ENCODE peak calls at places on chromosomes 2 and 18, in eight cellular contexts. S is naive thymus-derived CD8-positive, alpha-beta T cell; H is KG1; X is neural crest cell; E is H4; C is activated CD4-positive, alpha-beta T cell treated with anti-CD3 and anti-CD28 coated beads for 4 hours; M is ovary; R is HEK293T. I is an unnamed sample.

GRCh38 chr2:40242315-40242714 is 209.6 kb downstream of the SLC8A1 start:
- DNase-seq in S (no peak), H (no peak), X (no peak), E (no peak), C (no peak), M (no peak), R (no peak), I (no peak)

GRCh38 chr2:104857262-104858221 is 3.6 kb downstream of the POU3F3 start:
- DNase-seq in S (no peak), H (no peak), X (no peak), E (no peak), C (no peak), M (no peak), R (no peak), I (no peak)

GRCh38 chr18:74064510-74064909 is 83.1 kb downstream of the FBXO15 start:
- DNase-seq in S (no peak), H (no peak), X (no peak), E (no peak), C (no peak), M (no peak), R (no peak), I (no peak)

GRCh38 chr2:20222769-20223344 is 2.1 kb downstream of the SDC1 start:
- DNase-seq in S (no peak), H (no peak), X (no peak), E (no peak), C (no peak), M (no peak), R (no peak), I (peak; percentile 66)

GRCh38 chr2:235511187-235511661 is 17.4 kb downstream of the AGAP1 start:
- DNase-seq in S (no peak), H (no peak), X (no peak), E (peak; percentile 50), C (no peak), M (no peak), R (no peak), I (peak; percentile 51)

GRCh38 chr2:181528441-181528840 is 71.3 kb downstream of the ITGA4 start:
- DNase-seq in S (no peak), H (no peak), X (no peak), E (no peak), C (no peak), M (no peak), R (no peak), I (no peak)

GRCh38 chr2:19287324-19287723 is 71.1 kb downstream of the OSR1 start:
- DNase-seq in S (no peak), H (no peak), X (no peak), E (no peak), C (no peak), M (no peak), R (no peak), I (no peak)

GRCh38 chr2:229553091-229553490 is 161.3 kb downstream of the DNER start:
- DNase-seq in S (no peak), H (no peak), X (no peak), E (no peak), C (no peak), M (no peak), R (no peak), I (no peak)

GRCh38 chr2:7363906-7364305 is 446.7 kb downstream of the RNF144A start:
- DNase-seq in S (no peak), H (no peak), X (no peak), E (no peak), C (no peak), M (no peak), R (no peak), I (no peak)

GRCh38 chr18:75455249-75456183 is 28.0 kb upstream of the SMIM21 start:
- DNase-seq in S (no peak), H (no peak), X (peak; percentile 32), E (no peak), C (no peak), M (peak; percentile 32), R (no peak), I (no peak)

GRCh38 chr18:48845174-48845573 is 105.6 kb downstream of the SMAD7 start:
- DNase-seq in S (no peak), H (no peak), X (no peak), E (no peak), C (no peak), M (no peak), R (no peak), I (peak; percentile 54)

GRCh38 chr2:24586955-24587354 is 95.9 kb downstream of the NCOA1 start:
- DNase-seq in S (peak; percentile 8), H (no peak), X (no peak), E (no peak), C (no peak), M (no peak), R (no peak), I (no peak)

GRCh38 chr2:200380833-200381542 is 74.5 kb downstream of the SPATS2L start:
- DNase-seq in S (no peak), H (no peak), X (no peak), E (peak; percentile 75), C (no peak), M (no peak), R (no peak), I (no peak)

GRCh38 chr2:95024306-95024880 is 1.1 kb upstream of the MAL start:
- DNase-seq in S (no peak), H (no peak), X (no peak), E (no peak), C (no peak), M (no peak), R (no peak), I (no peak)

GRCh38 chr2:28378679-28379392 is 13.8 kb upstream of the FOSL2 start:
- DNase-seq in S (no peak), H (peak; percentile 69), X (no peak), E (no peak), C (no peak), M (no peak), R (no peak), I (no peak)

GRCh38 chr2:146031158-146031557 is 1511.2 kb upstream of the ZEB2 start:
- DNase-seq in S (no peak), H (no peak), X (no peak), E (peak; percentile 11), C (no peak), M (no peak), R (no peak), I (no peak)

GRCh38 chr18:77461062-77461693 is 211.5 kb downstream of the GALR1 start:
- DNase-seq in S (no peak), H (no peak), X (no peak), E (no peak), C (no peak), M (peak; percentile 18), R (no peak), I (no peak)

GRCh38 chr2:29723255-29724001 is 198.0 kb downstream of the ALK start:
- DNase-seq in S (no peak), H (no peak), X (no peak), E (no peak), C (no peak), M (no peak), R (no peak), I (no peak)

GRCh38 chr2:88739985-88740600 is 48.6 kb downstream of the RPIA start:
- DNase-seq in S (peak; percentile 64), H (peak; percentile 23), X (peak; percentile 69), E (peak; percentile 66), C (peak; percentile 57), M (peak; percentile 58), R (peak; percentile 77), I (peak; percentile 83)

GRCh38 chr2:238162171-238162515 is 3.4 kb downstream of the ERFE start:
- DNase-seq in S (no peak), H (no peak), X (no peak), E (no peak), C (no peak), M (no peak), R (no peak), I (peak; percentile 63)

GRCh38 chr2:191811807-191812602 is 34.9 kb downstream of the CAVIN2 start:
- DNase-seq in S (peak; percentile 17), H (peak; percentile 29), X (peak; percentile 69), E (peak; percentile 50), C (no peak), M (peak; percentile 75), R (peak; percentile 60), I (no peak)

GRCh38 chr2:96325038-96325883 is at the start of gene ITPRIPL1:
- DNase-seq in S (peak; percentile 33), H (no peak), X (peak; percentile 25), E (no peak), C (peak; percentile 40), M (no peak), R (peak; percentile 58), I (no peak)

GRCh38 chr18:55256568-55257289 is 297.5 kb upstream of the CCDC68 start:
- DNase-seq in S (no peak), H (no peak), X (no peak), E (no peak), C (no peak), M (no peak), R (no peak), I (no peak)

GRCh38 chr2:55384786-55385185 is 34.9 kb downstream of the CCDC88A start:
- DNase-seq in S (no peak), H (no peak), X (no peak), E (no peak), C (no peak), M (no peak), R (no peak), I (no peak)

GRCh38 chr2:121699421-121700328 is 37.0 kb downstream of the NIFK start:
- DNase-seq in S (peak; percentile 61), H (peak; percentile 74), X (no peak), E (peak; percentile 80), C (peak; percentile 85), M (no peak), R (no peak), I (peak; percentile 76)

GRCh38 chr2:195575879-195576391 is 81.1 kb upstream of the SLC39A10 start:
- DNase-seq in S (peak; percentile 11), H (peak; percentile 17), X (no peak), E (peak; percentile 31), C (no peak), M (no peak), R (no peak), I (no peak)

GRCh38 chr18:6997802-6998201 is 119.8 kb downstream of the LAMA1 start:
- DNase-seq in S (no peak), H (no peak), X (no peak), E (peak; percentile 79), C (no peak), M (no peak), R (no peak), I (no peak)

GRCh38 chr18:75350440-75350839 is 77.1 kb downstream of the SMIM21 start:
- DNase-seq in S (no peak), H (no peak), X (no peak), E (peak; percentile 58), C (no peak), M (no peak), R (no peak), I (no peak)

GRCh38 chr18:63208676-63209075 is 110.9 kb downstream of the BCL2 start:
- DNase-seq in S (no peak), H (no peak), X (no peak), E (no peak), C (no peak), M (no peak), R (no peak), I (no peak)

GRCh38 chr2:70509565-70509964 is 44.1 kb downstream of the TGFA start:
- DNase-seq in S (no peak), H (no peak), X (no peak), E (no peak), C (no peak), M (no peak), R (no peak), I (no peak)

GRCh38 chr2:119888673-119889072 is 124.2 kb upstream of the EPB41L5 start:
- DNase-seq in S (no peak), H (no peak), X (no peak), E (no peak), C (no peak), M (no peak), R (no peak), I (no peak)